ENCODE peak calls at places on chromosomes 13 and 19, in six cellular contexts. K is putamen, T is iris pigment epithelial cell, Z is non-pigmented ciliary epithelial cell, G is left colon, F is T-helper 17 cell. P is an unnamed sample.
A peak's percentile ranks its signal among the peaks of the same experiment; 100 is the strongest.

GRCh38 chr13:20148501-20149183 is 12.2 kb downstream of the GJA3 start:
- DNase-seq in T (no peak), K (no peak), G (no peak), Z (no peak), F (no peak), P (no peak)

GRCh38 chr19:2013683-2013961 is 1.9 kb downstream of the BTBD2 start:
- DNase-seq in F (no peak), Z (no peak), K (no peak), T (no peak), G (no peak), P (no peak)

GRCh38 chr19:6577410-6578125 is 13.4 kb downstream of the CD70 start:
- DNase-seq in F (no peak), T (no peak), G (peak; percentile 71), Z (no peak), K (peak; percentile 18), P (no peak)

GRCh38 chr19:55324705-55325104 is 436 bp downstream of the TMEM150B start:
- DNase-seq in Z (no peak), K (no peak), F (no peak), T (no peak), G (no peak), P (no peak)

GRCh38 chr19:42032428-42032827 is 37.6 kb downstream of the GRIK5 start:
- DNase-seq in Z (no peak), G (no peak), F (no peak), K (no peak), T (no peak), P (no peak)

GRCh38 chr13:43787998-43788397 is 1.2 kb upstream of the ENOX1 start:
- DNase-seq in K (peak; percentile 56), F (no peak), G (no peak), T (peak; percentile 66), Z (no peak), P (no peak)

GRCh38 chr13:39263033-39263432 is 224.8 kb downstream of the NHLRC3 start:
- DNase-seq in G (no peak), F (no peak), K (peak; percentile 65), Z (no peak), T (peak; percentile 31), P (no peak)

GRCh38 chr19:3338541-3339181 is 27.7 kb upstream of the NFIC start:
- DNase-seq in K (no peak), G (peak; percentile 91), Z (no peak), F (peak; percentile 42), T (no peak), P (peak; percentile 89)

GRCh38 chr19:19461671-19462622 is 53.4 kb downstream of the TSSK6 start:
- DNase-seq in G (peak; percentile 76), Z (no peak), F (no peak), K (no peak), T (no peak), P (peak; percentile 88)

GRCh38 chr19:49857834-49858590 is 7.1 kb downstream of the PTOV1 start:
- DNase-seq in K (no peak), T (no peak), Z (no peak), F (no peak), G (no peak), P (peak; percentile 73)

GRCh38 chr13:89239361-89240127 is 1568.4 kb downstream of the SLITRK5 start:
- DNase-seq in T (no peak), F (no peak), K (no peak), Z (no peak), G (no peak), P (no peak)

GRCh38 chr19:40625406-40626120 is 24.4 kb downstream of the LTBP4 start:
- DNase-seq in G (no peak), T (no peak), F (no peak), K (no peak), Z (no peak), P (no peak)

GRCh38 chr19:50300814-50301606 is 28.2 kb downstream of the KCNC3 start:
- DNase-seq in T (peak; percentile 91), Z (peak; percentile 64), F (no peak), K (no peak), G (no peak), P (no peak)

GRCh38 chr13:112510987-112511715 is 76.8 kb downstream of the TUBGCP3 start:
- DNase-seq in F (no peak), G (no peak), Z (no peak), T (no peak), K (no peak), P (no peak)

GRCh38 chr13:25973085-25973484 is 78.7 kb downstream of the SHISA2 start:
- DNase-seq in Z (no peak), G (no peak), K (no peak), T (no peak), F (no peak), P (no peak)

GRCh38 chr19:2469102-2469914 is 6.6 kb upstream of the GADD45B start:
- DNase-seq in Z (no peak), K (no peak), T (peak; percentile 64), G (no peak), F (no peak), P (peak; percentile 42)

GRCh38 chr19:46951236-46951986 is 68.2 kb upstream of the NPAS1 start:
- DNase-seq in Z (no peak), K (no peak), F (no peak), T (no peak), G (peak; percentile 89), P (no peak)

GRCh38 chr19:6753178-6754031 is 13.8 kb downstream of the SH2D3A start:
- DNase-seq in K (no peak), T (peak; percentile 75), F (peak; percentile 65), G (peak; percentile 94), Z (no peak), P (peak; percentile 87)

GRCh38 chr13:101681834-101682233 is 229.4 kb downstream of the ITGBL1 start:
- DNase-seq in T (peak; percentile 59), K (no peak), F (no peak), G (no peak), Z (no peak), P (no peak)

GRCh38 chr19:53977991-53978731 is 13.3 kb upstream of the CACNG6 start:
- DNase-seq in F (no peak), K (peak; percentile 86), Z (peak; percentile 89), G (no peak), T (peak; percentile 99), P (no peak)

GRCh38 chr13:51637852-51638496 is 53.7 kb downstream of the WDFY2 start:
- DNase-seq in F (no peak), K (no peak), T (no peak), Z (no peak), G (no peak), P (no peak)

GRCh38 chr19:55354698-55355212 is at the start of gene COX6B2:
- DNase-seq in T (no peak), G (no peak), Z (no peak), F (no peak), K (no peak), P (no peak)

GRCh38 chr13:113777311-113778260 is 18.6 kb downstream of the TMEM255B start:
- DNase-seq in K (no peak), T (peak; percentile 30), F (no peak), G (no peak), Z (no peak), P (no peak)

GRCh38 chr13:75415720-75416119 is 66.2 kb downstream of the TBC1D4 start:
- DNase-seq in Z (peak; percentile 43), T (peak; percentile 93), G (no peak), F (no peak), K (no peak), P (no peak)

GRCh38 chr13:101455863-101456262 is 3.4 kb downstream of the ITGBL1 start:
- DNase-seq in K (no peak), F (no peak), G (no peak), Z (peak; percentile 93), T (peak; percentile 98), P (no peak)

GRCh38 chr13:22121340-22121739 is 450.5 kb downstream of the FGF9 start:
- DNase-seq in G (no peak), K (no peak), T (no peak), Z (no peak), F (no peak), P (no peak)

GRCh38 chr19:53254451-53255341 is at the start of gene ZNF677:
- DNase-seq in Z (peak; percentile 27), T (peak; percentile 93), G (peak; percentile 85), K (peak; percentile 95), F (peak; percentile 62), P (peak; percentile 95)

GRCh38 chr13:29452773-29453574 is 142.5 kb downstream of the SLC7A1 start:
- DNase-seq in G (no peak), T (no peak), K (no peak), F (no peak), Z (no peak), P (no peak)

GRCh38 chr13:76992548-76993001 is 694 bp downstream of the CLN5 start:
- DNase-seq in T (peak; percentile 33), F (peak; percentile 11), G (peak; percentile 44), K (peak; percentile 21), Z (no peak), P (peak; percentile 58)

GRCh38 chr13:69213331-69213850 is 894.2 kb upstream of the ATXN8OS start:
- DNase-seq in F (no peak), Z (no peak), T (no peak), G (no peak), K (no peak), P (no peak)

GRCh38 chr19:50772408-50773311 is 2.4 kb downstream of the GPR32 start:
- DNase-seq in Z (no peak), G (no peak), K (no peak), F (no peak), T (peak; percentile 39), P (no peak)

GRCh38 chr19:39679791-39680168 is 24.1 kb downstream of the LGALS16 start:
- DNase-seq in F (no peak), G (no peak), T (no peak), K (no peak), Z (no peak), P (no peak)

GRCh38 chr13:42819712-42820111 is 38.3 kb downstream of the FAM216B start:
- DNase-seq in K (peak; percentile 56), G (no peak), F (no peak), T (no peak), Z (no peak), P (no peak)